ENCODE peak calls at places on chromosome X, in four cellular contexts. One of them, this sample, is unnamed.

GRCh38 chrX:108310511-108310910 is 127.7 kb downstream of the COL4A6 start:
- DNase-seq in right cardiac atrium: no peak
- DNase-seq in A549: no peak
- DNase-seq in astrocyte of the cerebellum: no peak
- DNase-seq in this sample: no peak

GRCh38 chrX:133045986-133046385 is 50.9 kb downstream of the USP26 start:
- DNase-seq in right cardiac atrium: no peak
- DNase-seq in A549: no peak
- DNase-seq in astrocyte of the cerebellum: no peak
- DNase-seq in this sample: no peak

GRCh38 chrX:20746690-20747089 is 480.0 kb upstream of the RPS6KA3 start:
- DNase-seq in right cardiac atrium: no peak
- DNase-seq in A549: no peak
- DNase-seq in astrocyte of the cerebellum: no peak
- DNase-seq in this sample: no peak

GRCh38 chrX:10833299-10834169 is 213.1 kb upstream of the MID1 start:
- DNase-seq in right cardiac atrium: peak; percentile 64
- DNase-seq in A549: peak; percentile 9
- DNase-seq in astrocyte of the cerebellum: no peak
- DNase-seq in this sample: no peak

GRCh38 chrX:117376460-117376859 is 740.1 kb downstream of the KLHL13 start:
- DNase-seq in right cardiac atrium: no peak
- DNase-seq in A549: peak; percentile 41
- DNase-seq in astrocyte of the cerebellum: no peak
- DNase-seq in this sample: no peak

GRCh38 chrX:8003147-8003883 is 76.1 kb upstream of the PNPLA4 start:
- DNase-seq in right cardiac atrium: peak; percentile 40
- DNase-seq in A549: no peak
- DNase-seq in astrocyte of the cerebellum: no peak
- DNase-seq in this sample: no peak

GRCh38 chrX:110182362-110182761 is 135.5 kb downstream of the AMMECR1 start:
- DNase-seq in right cardiac atrium: no peak
- DNase-seq in A549: no peak
- DNase-seq in astrocyte of the cerebellum: no peak
- DNase-seq in this sample: no peak

GRCh38 chrX:140504371-140505324 is at the start of gene SOX3:
- DNase-seq in right cardiac atrium: peak; percentile 42
- DNase-seq in A549: no peak
- DNase-seq in astrocyte of the cerebellum: no peak
- DNase-seq in this sample: no peak

GRCh38 chrX:10095698-10096432 is 60.9 kb upstream of the CLCN4 start:
- DNase-seq in right cardiac atrium: no peak
- DNase-seq in A549: no peak
- DNase-seq in astrocyte of the cerebellum: no peak
- DNase-seq in this sample: no peak

GRCh38 chrX:44060221-44060620 is 87.0 kb upstream of the NDP start:
- DNase-seq in right cardiac atrium: no peak
- DNase-seq in A549: no peak
- DNase-seq in astrocyte of the cerebellum: peak; percentile 59
- DNase-seq in this sample: no peak

GRCh38 chrX:47456080-47456479 is 26.9 kb downstream of the ZNF41 start:
- DNase-seq in right cardiac atrium: peak; percentile 60
- DNase-seq in A549: no peak
- DNase-seq in astrocyte of the cerebellum: no peak
- DNase-seq in this sample: no peak

GRCh38 chrX:39767446-39767845 is 330.3 kb downstream of the BCOR start:
- DNase-seq in right cardiac atrium: no peak
- DNase-seq in A549: no peak
- DNase-seq in astrocyte of the cerebellum: no peak
- DNase-seq in this sample: no peak

GRCh38 chrX:48978226-48978625 is 6.6 kb upstream of the KCND1 start:
- DNase-seq in right cardiac atrium: no peak
- DNase-seq in A549: no peak
- DNase-seq in astrocyte of the cerebellum: no peak
- DNase-seq in this sample: no peak

GRCh38 chrX:113726466-113726865 is 857.4 kb upstream of the HTR2C start:
- DNase-seq in right cardiac atrium: no peak
- DNase-seq in A549: no peak
- DNase-seq in astrocyte of the cerebellum: no peak
- DNase-seq in this sample: no peak

GRCh38 chrX:38768079-38768478 is 33.2 kb upstream of the MID1IP1 start:
- DNase-seq in right cardiac atrium: no peak
- DNase-seq in A549: peak; percentile 11
- DNase-seq in astrocyte of the cerebellum: peak; percentile 12
- DNase-seq in this sample: peak; percentile 1

GRCh38 chrX:18348047-18348446 is 6.4 kb downstream of the SCML2 start:
- DNase-seq in right cardiac atrium: no peak
- DNase-seq in A549: no peak
- DNase-seq in astrocyte of the cerebellum: no peak
- DNase-seq in this sample: no peak

GRCh38 chrX:18354369-18355329 is at the start of gene SCML2:
- DNase-seq in right cardiac atrium: peak; percentile 79
- DNase-seq in A549: peak; percentile 60
- DNase-seq in astrocyte of the cerebellum: no peak
- DNase-seq in this sample: no peak

GRCh38 chrX:18351774-18352173 is 2.7 kb downstream of the SCML2 start:
- DNase-seq in right cardiac atrium: no peak
- DNase-seq in A549: no peak
- DNase-seq in astrocyte of the cerebellum: no peak
- DNase-seq in this sample: no peak

GRCh38 chrX:18353931-18354368 is 538 bp downstream of the SCML2 start:
- DNase-seq in right cardiac atrium: peak; percentile 56
- DNase-seq in A549: peak; percentile 44
- DNase-seq in astrocyte of the cerebellum: no peak
- DNase-seq in this sample: no peak
- H3K4me3 ChIP-seq in right cardiac atrium: peak overlapping the region; percentile 66
- H3K4me3 ChIP-seq in A549: peak overlapping the region; percentile 85
- H3K4me3 ChIP-seq in astrocyte of the cerebellum: peak overlapping the region; percentile 53
- H3K4me3 ChIP-seq in this sample: peak overlapping the region; percentile 57

GRCh38 chrX:101081257-101081656 is 2.6 kb downstream of the TMEM35A start:
- DNase-seq in right cardiac atrium: no peak
- DNase-seq in A549: no peak
- DNase-seq in astrocyte of the cerebellum: no peak
- DNase-seq in this sample: no peak

GRCh38 chrX:101079223-101079622 is 544 bp downstream of the TMEM35A start:
- DNase-seq in right cardiac atrium: no peak
- DNase-seq in A549: no peak
- DNase-seq in astrocyte of the cerebellum: no peak
- DNase-seq in this sample: no peak

GRCh38 chrX:101080326-101080725 is 1.6 kb downstream of the TMEM35A start:
- DNase-seq in right cardiac atrium: no peak
- DNase-seq in A549: no peak
- DNase-seq in astrocyte of the cerebellum: no peak
- DNase-seq in this sample: no peak

GRCh38 chrX:101078716-101079115 is at the start of gene TMEM35A:
- DNase-seq in right cardiac atrium: no peak
- DNase-seq in A549: no peak
- DNase-seq in astrocyte of the cerebellum: no peak
- DNase-seq in this sample: no peak

DNA sequence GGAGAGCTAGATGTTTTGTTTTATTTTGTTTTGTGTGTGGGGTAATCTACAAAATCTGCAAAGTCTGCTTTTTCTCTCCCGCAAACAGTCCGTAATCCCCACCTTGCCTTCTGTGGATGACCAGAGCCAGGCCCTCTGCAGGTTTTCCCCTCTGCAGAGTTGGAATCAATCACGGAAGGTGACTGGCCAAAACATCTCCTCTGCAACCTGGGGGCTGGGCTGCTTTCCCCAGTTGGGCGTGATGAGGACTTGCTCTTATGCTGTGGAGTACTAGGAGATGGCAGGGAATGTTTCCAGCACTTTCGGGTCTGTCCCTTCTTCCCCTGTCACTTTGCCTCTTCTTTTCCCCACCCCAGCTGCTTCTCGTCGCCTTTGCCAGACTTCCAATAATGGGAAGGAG is 1.1 kb downstream of the TMEM35A start:
- DNase-seq in right cardiac atrium: no peak
- DNase-seq in A549: no peak
- DNase-seq in astrocyte of the cerebellum: no peak
- DNase-seq in this sample: no peak
- H3K4me3 ChIP-seq in right cardiac atrium: peak overlapping the region; percentile 15
- H3K4me3 ChIP-seq in A549: no peak overlapping the region
- H3K4me3 ChIP-seq in astrocyte of the cerebellum: peak overlapping the region; percentile 52
- H3K4me3 ChIP-seq in this sample: peak overlapping the region; percentile 52

GRCh38 chrX:56726609-56727008 is 2.4 kb upstream of the NBDY start:
- DNase-seq in right cardiac atrium: no peak
- DNase-seq in A549: peak; percentile 67
- DNase-seq in astrocyte of the cerebellum: peak; percentile 41
- DNase-seq in this sample: no peak

GRCh38 chrX:56727531-56727930 is 1.5 kb upstream of the NBDY start:
- DNase-seq in right cardiac atrium: no peak
- DNase-seq in A549: no peak
- DNase-seq in astrocyte of the cerebellum: no peak
- DNase-seq in this sample: no peak

GRCh38 chrX:56728321-56728720 is 722 bp upstream of the NBDY start:
- DNase-seq in right cardiac atrium: no peak
- DNase-seq in A549: peak; percentile 22
- DNase-seq in astrocyte of the cerebellum: no peak
- DNase-seq in this sample: no peak

GRCh38 chrX:56729152-56729557 is at the start of gene NBDY:
- DNase-seq in right cardiac atrium: peak; percentile 50
- DNase-seq in A549: peak; percentile 75
- DNase-seq in astrocyte of the cerebellum: no peak
- DNase-seq in this sample: no peak

DNA sequence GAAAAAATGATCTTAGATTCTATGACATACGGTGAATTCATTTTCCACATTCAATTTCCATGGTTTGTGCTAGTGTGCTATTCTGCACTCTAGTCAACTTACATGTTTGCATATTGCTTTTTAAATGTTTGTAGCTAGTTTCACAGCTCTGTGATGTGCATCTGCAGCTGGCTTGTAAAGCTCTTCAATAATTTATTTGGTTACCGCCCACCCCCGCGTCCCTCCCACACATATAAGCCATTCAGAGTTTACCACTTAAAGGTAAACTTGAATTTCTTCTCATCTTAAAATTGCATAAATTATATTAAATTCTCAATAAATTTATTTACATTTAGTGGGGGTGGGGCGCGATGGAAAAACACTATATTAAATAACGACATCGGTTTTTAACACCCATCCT is 291 bp upstream of the NBDY start:
- DNase-seq in right cardiac atrium: no peak
- DNase-seq in A549: peak; percentile 55
- DNase-seq in astrocyte of the cerebellum: no peak
- DNase-seq in this sample: no peak
- H3K4me3 ChIP-seq in right cardiac atrium: peak overlapping the region; percentile 97
- H3K4me3 ChIP-seq in A549: peak overlapping the region; percentile 62
- H3K4me3 ChIP-seq in astrocyte of the cerebellum: peak overlapping the region; percentile 69
- H3K4me3 ChIP-seq in this sample: peak overlapping the region; percentile 67

GRCh38 chrX:154749856-154750255 is 1.0 kb downstream of the GAB3 start:
- DNase-seq in right cardiac atrium: no peak
- DNase-seq in A549: no peak
- DNase-seq in astrocyte of the cerebellum: no peak
- DNase-seq in this sample: no peak
- H3K4me3 ChIP-seq in right cardiac atrium: peak overlapping the region; percentile 90
- H3K4me3 ChIP-seq in A549: no peak overlapping the region
- H3K4me3 ChIP-seq in astrocyte of the cerebellum: no peak overlapping the region
- H3K4me3 ChIP-seq in this sample: peak overlapping the region; percentile 51

This sample was measured in skeletal muscle cell.